ENCODE peak calls at places on chromosomes 3 and 15, in nine cellular contexts. One of them, this sample, is unnamed.
A peak's percentile ranks its signal among the peaks of the same experiment; 100 is the strongest.

GRCh38 chr3:149273096-149273751 is 51.6 kb upstream of the CP start:
- DNase-seq in Peyer's patch: no peak
- DNase-seq in uterus: peak; percentile 69
- DNase-seq in K562: peak; percentile 50
- DNase-seq in thyroid gland: peak; percentile 42
- DNase-seq in stomach: peak; percentile 40
- DNase-seq in adrenal gland: peak; percentile 52
- DNase-seq in IMR-90: peak; percentile 91
- DNase-seq in tibial nerve: peak; percentile 60
- DNase-seq in this sample: peak; percentile 31

GRCh38 chr3:43417133-43417532 is 130.8 kb downstream of the SNRK start:
- DNase-seq in tibial nerve: no peak
- DNase-seq in adrenal gland: no peak
- DNase-seq in stomach: no peak
- DNase-seq in thyroid gland: no peak
- DNase-seq in uterus: no peak
- DNase-seq in K562: no peak
- DNase-seq in Peyer's patch: no peak
- DNase-seq in IMR-90: no peak
- DNase-seq in this sample: no peak

GRCh38 chr15:47741082-47741481 is 23.8 kb downstream of the SEMA6D start:
- DNase-seq in K562: no peak
- DNase-seq in tibial nerve: no peak
- DNase-seq in Peyer's patch: no peak
- DNase-seq in adrenal gland: no peak
- DNase-seq in stomach: no peak
- DNase-seq in thyroid gland: no peak
- DNase-seq in uterus: no peak
- DNase-seq in IMR-90: no peak
- DNase-seq in this sample: no peak

GRCh38 chr15:93302080-93302765 is 213.2 kb upstream of the RGMA start:
- DNase-seq in K562: no peak
- DNase-seq in thyroid gland: no peak
- DNase-seq in uterus: no peak
- DNase-seq in Peyer's patch: no peak
- DNase-seq in stomach: no peak
- DNase-seq in tibial nerve: no peak
- DNase-seq in IMR-90: no peak
- DNase-seq in adrenal gland: no peak
- DNase-seq in this sample: no peak

GRCh38 chr3:110138966-110139555 is 801.7 kb upstream of the DPPA4 start:
- DNase-seq in tibial nerve: no peak
- DNase-seq in adrenal gland: no peak
- DNase-seq in K562: no peak
- DNase-seq in uterus: no peak
- DNase-seq in thyroid gland: peak; percentile 68
- DNase-seq in IMR-90: no peak
- DNase-seq in stomach: no peak
- DNase-seq in Peyer's patch: no peak
- DNase-seq in this sample: no peak

GRCh38 chr3:136189043-136189442 is 7.1 kb downstream of the MSL2 start:
- DNase-seq in thyroid gland: no peak
- DNase-seq in K562: no peak
- DNase-seq in uterus: no peak
- DNase-seq in tibial nerve: no peak
- DNase-seq in Peyer's patch: no peak
- DNase-seq in stomach: no peak
- DNase-seq in IMR-90: no peak
- DNase-seq in adrenal gland: no peak
- DNase-seq in this sample: no peak

GRCh38 chr15:26032162-26032846 is 169.2 kb upstream of the ATP10A start:
- DNase-seq in stomach: no peak
- DNase-seq in tibial nerve: no peak
- DNase-seq in K562: no peak
- DNase-seq in Peyer's patch: no peak
- DNase-seq in IMR-90: no peak
- DNase-seq in uterus: no peak
- DNase-seq in adrenal gland: no peak
- DNase-seq in thyroid gland: no peak
- DNase-seq in this sample: no peak

GRCh38 chr15:56749982-56750381 is 16.7 kb upstream of the ZNF280D start:
- DNase-seq in Peyer's patch: no peak
- DNase-seq in thyroid gland: no peak
- DNase-seq in stomach: no peak
- DNase-seq in adrenal gland: no peak
- DNase-seq in K562: no peak
- DNase-seq in tibial nerve: no peak
- DNase-seq in uterus: no peak
- DNase-seq in IMR-90: peak; percentile 43
- DNase-seq in this sample: no peak

DNA sequence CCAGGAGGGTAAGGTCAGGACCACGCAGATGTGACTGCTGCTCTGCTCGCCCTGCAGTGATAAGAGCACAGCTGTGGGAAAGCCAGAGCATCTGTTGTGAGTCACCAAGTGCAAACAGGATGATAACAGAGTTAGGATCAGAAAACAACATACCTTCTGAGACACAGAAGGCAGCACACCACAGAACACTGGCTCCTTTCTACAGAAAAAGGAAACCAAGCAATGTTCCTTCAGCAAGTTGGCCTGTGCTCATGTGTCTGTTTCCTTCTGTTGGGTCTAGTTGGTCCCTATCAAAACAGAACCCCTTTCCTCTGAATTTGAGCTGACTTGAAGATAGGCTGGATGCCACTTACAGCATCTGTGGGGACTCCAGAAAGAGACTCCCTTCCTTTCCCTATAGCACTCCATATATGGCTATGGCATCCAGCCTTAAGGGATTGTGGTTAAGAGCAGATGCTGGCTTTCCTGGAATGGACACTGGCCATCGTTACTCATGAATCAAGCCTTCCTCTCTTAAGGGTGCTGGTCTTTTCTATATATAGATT is 440.7 kb upstream of the THBS1 start:
- DNase-seq in thyroid gland: no peak
- DNase-seq in K562: peak; percentile 75
- DNase-seq in IMR-90: peak; percentile 98
- DNase-seq in uterus: no peak
- DNase-seq in adrenal gland: no peak
- DNase-seq in stomach: no peak
- DNase-seq in Peyer's patch: no peak
- DNase-seq in tibial nerve: no peak
- DNase-seq in this sample: peak; percentile 19
- TF ChIP-seq POLR2A in thyroid gland: no peak
- TF ChIP-seq POLR2A in K562: no peak
- TF ChIP-seq POLR2A in IMR-90: peak; percentile 56
- TF ChIP-seq POLR2A in uterus: no peak
- TF ChIP-seq POLR2A in adrenal gland: no peak
- TF ChIP-seq POLR2A in stomach: no peak
- TF ChIP-seq POLR2A in Peyer's patch: no peak
- TF ChIP-seq POLR2A in tibial nerve: no peak
- TF ChIP-seq POLR2A in this sample: no peak

GRCh38 chr3:51943451-51944391 is 1.6 kb downstream of the PARP3 start:
- DNase-seq in tibial nerve: no peak
- DNase-seq in Peyer's patch: no peak
- DNase-seq in stomach: no peak
- DNase-seq in uterus: no peak
- DNase-seq in adrenal gland: no peak
- DNase-seq in thyroid gland: no peak
- DNase-seq in K562: no peak
- DNase-seq in IMR-90: no peak
- DNase-seq in this sample: peak; percentile 51

GRCh38 chr3:51944541-51945021 is 2.4 kb downstream of the PARP3 start:
- DNase-seq in adrenal gland: no peak
- DNase-seq in stomach: no peak
- DNase-seq in K562: no peak
- DNase-seq in tibial nerve: no peak
- DNase-seq in IMR-90: no peak
- DNase-seq in uterus: no peak
- DNase-seq in thyroid gland: no peak
- DNase-seq in Peyer's patch: peak; percentile 51
- DNase-seq in this sample: no peak

GRCh38 chr3:51941447-51941797 is 282 bp downstream of the RRP9 start:
- DNase-seq in stomach: no peak
- DNase-seq in adrenal gland: no peak
- DNase-seq in tibial nerve: no peak
- DNase-seq in K562: no peak
- DNase-seq in IMR-90: no peak
- DNase-seq in uterus: no peak
- DNase-seq in thyroid gland: no peak
- DNase-seq in Peyer's patch: no peak
- DNase-seq in this sample: no peak

GRCh38 chr3:51941798-51942602 is at the start of the genes PARP3 and RRP9:
- DNase-seq in uterus: peak; percentile 100
- DNase-seq in tibial nerve: peak; percentile 99
- DNase-seq in IMR-90: peak; percentile 100
- DNase-seq in K562: peak; percentile 94
- DNase-seq in adrenal gland: peak; percentile 99
- DNase-seq in Peyer's patch: peak; percentile 100
- DNase-seq in thyroid gland: peak; percentile 100
- DNase-seq in stomach: peak; percentile 100
- DNase-seq in this sample: peak; percentile 99

DNA sequence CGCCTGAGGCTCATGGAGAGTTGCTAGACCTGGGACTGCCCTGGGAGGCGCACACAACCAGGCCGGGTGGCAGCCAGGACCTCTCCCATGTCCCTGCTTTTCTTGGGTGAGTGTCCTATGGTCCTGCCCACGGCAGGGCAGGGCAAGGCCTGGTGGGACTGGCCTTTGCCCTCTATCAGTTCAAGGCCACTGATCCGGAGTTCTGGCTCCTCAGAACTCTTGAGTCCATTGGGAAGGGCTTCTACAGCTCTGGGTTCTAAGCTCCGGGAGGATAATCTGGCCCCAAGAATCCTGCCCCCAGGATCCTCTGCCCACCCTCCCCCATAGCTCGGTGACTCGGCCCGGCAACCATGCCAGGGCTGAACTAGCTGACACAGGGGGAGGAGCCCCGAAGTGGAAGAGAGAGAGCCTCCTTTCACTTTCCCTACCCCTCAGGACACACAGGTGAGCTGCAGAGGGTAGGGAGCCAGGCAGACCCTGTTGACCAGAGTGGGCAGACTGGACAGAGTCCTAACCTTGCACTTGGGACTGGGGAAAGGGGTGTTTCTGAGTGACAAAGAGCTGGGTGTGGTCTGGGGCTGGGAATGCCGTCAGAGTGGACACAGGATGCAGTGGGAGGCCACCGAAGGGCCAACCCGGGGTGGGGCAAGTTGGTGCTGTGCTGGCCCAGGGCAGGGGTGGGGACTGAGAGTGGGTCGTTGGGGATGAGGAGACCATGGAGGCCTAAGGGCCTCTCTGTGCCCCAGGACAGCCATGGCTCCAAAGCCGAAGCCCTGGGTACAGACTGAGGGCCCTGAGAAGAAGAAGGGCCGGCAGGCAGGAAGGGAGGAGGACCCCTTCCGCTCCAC is 664 bp downstream of the PARP3 start:
- DNase-seq in K562: peak; percentile 71
- DNase-seq in IMR-90: peak; percentile 52
- DNase-seq in uterus: peak; percentile 52
- DNase-seq in thyroid gland: peak; percentile 80
- DNase-seq in Peyer's patch: peak; percentile 80
- DNase-seq in tibial nerve: peak; percentile 24
- DNase-seq in stomach: peak; percentile 67
- DNase-seq in adrenal gland: peak; percentile 78
- DNase-seq in this sample: peak; percentile 67
- TF ChIP-seq POLR2A in K562: no peak
- TF ChIP-seq POLR2A in IMR-90: no peak
- TF ChIP-seq POLR2A in uterus: no peak
- TF ChIP-seq POLR2A in thyroid gland: no peak
- TF ChIP-seq POLR2A in Peyer's patch: no peak
- TF ChIP-seq POLR2A in tibial nerve: no peak
- TF ChIP-seq POLR2A in stomach: no peak
- TF ChIP-seq POLR2A in adrenal gland: peak; percentile 38
- TF ChIP-seq POLR2A in this sample: no peak

GRCh38 chr3:12810963-12811362 is 14.5 kb downstream of the CAND2 start:
- DNase-seq in K562: peak; percentile 59
- DNase-seq in uterus: no peak
- DNase-seq in tibial nerve: no peak
- DNase-seq in Peyer's patch: no peak
- DNase-seq in adrenal gland: no peak
- DNase-seq in stomach: no peak
- DNase-seq in IMR-90: no peak
- DNase-seq in thyroid gland: no peak
- DNase-seq in this sample: no peak

GRCh38 chr3:12809435-12809834 is 13.0 kb downstream of the CAND2 start:
- DNase-seq in uterus: no peak
- DNase-seq in IMR-90: no peak
- DNase-seq in K562: no peak
- DNase-seq in tibial nerve: no peak
- DNase-seq in adrenal gland: no peak
- DNase-seq in Peyer's patch: no peak
- DNase-seq in thyroid gland: no peak
- DNase-seq in stomach: no peak
- DNase-seq in this sample: no peak

GRCh38 chr3:12808587-12808986 is 12.1 kb downstream of the CAND2 start:
- DNase-seq in thyroid gland: no peak
- DNase-seq in uterus: no peak
- DNase-seq in tibial nerve: no peak
- DNase-seq in IMR-90: no peak
- DNase-seq in adrenal gland: no peak
- DNase-seq in Peyer's patch: no peak
- DNase-seq in stomach: no peak
- DNase-seq in K562: no peak
- DNase-seq in this sample: no peak

GRCh38 chr3:12809001-12809400 is 12.5 kb downstream of the CAND2 start:
- DNase-seq in IMR-90: no peak
- DNase-seq in stomach: no peak
- DNase-seq in thyroid gland: no peak
- DNase-seq in Peyer's patch: no peak
- DNase-seq in K562: no peak
- DNase-seq in tibial nerve: no peak
- DNase-seq in uterus: no peak
- DNase-seq in adrenal gland: no peak
- DNase-seq in this sample: no peak

GRCh38 chr3:12810013-12810780 is 13.7 kb downstream of the CAND2 start:
- DNase-seq in uterus: peak; percentile 97
- DNase-seq in tibial nerve: peak; percentile 99
- DNase-seq in IMR-90: peak; percentile 81
- DNase-seq in Peyer's patch: peak; percentile 96
- DNase-seq in K562: peak; percentile 100
- DNase-seq in stomach: peak; percentile 98
- DNase-seq in adrenal gland: peak; percentile 98
- DNase-seq in thyroid gland: peak; percentile 98
- DNase-seq in this sample: peak; percentile 99
- TF ChIP-seq POLR2A in uterus: peak; percentile 62
- TF ChIP-seq POLR2A in tibial nerve: peak; percentile 84
- TF ChIP-seq POLR2A in IMR-90: no peak
- TF ChIP-seq POLR2A in Peyer's patch: no peak
- TF ChIP-seq POLR2A in K562: peak; percentile 64
- TF ChIP-seq POLR2A in stomach: no peak
- TF ChIP-seq POLR2A in adrenal gland: peak; percentile 60
- TF ChIP-seq POLR2A in thyroid gland: no peak
- TF ChIP-seq POLR2A in this sample: peak; percentile 47

GRCh38 chr3:8500966-8501365 is 657 bp upstream of the LMCD1 start:
- DNase-seq in adrenal gland: no peak
- DNase-seq in thyroid gland: no peak
- DNase-seq in IMR-90: no peak
- DNase-seq in Peyer's patch: no peak
- DNase-seq in stomach: no peak
- DNase-seq in K562: no peak
- DNase-seq in tibial nerve: no peak
- DNase-seq in uterus: no peak
- DNase-seq in this sample: no peak

GRCh38 chr3:8499181-8499611 is 2.4 kb upstream of the LMCD1 start:
- DNase-seq in IMR-90: no peak
- DNase-seq in K562: no peak
- DNase-seq in uterus: no peak
- DNase-seq in tibial nerve: no peak
- DNase-seq in Peyer's patch: no peak
- DNase-seq in stomach: peak; percentile 50
- DNase-seq in adrenal gland: no peak
- DNase-seq in thyroid gland: peak; percentile 45
- DNase-seq in this sample: no peak

GRCh38 chr3:8500208-8500961 is 1.2 kb upstream of the LMCD1 start:
- DNase-seq in K562: no peak
- DNase-seq in thyroid gland: no peak
- DNase-seq in tibial nerve: no peak
- DNase-seq in Peyer's patch: no peak
- DNase-seq in uterus: no peak
- DNase-seq in adrenal gland: no peak
- DNase-seq in IMR-90: peak; percentile 81
- DNase-seq in stomach: peak; percentile 44
- DNase-seq in this sample: peak; percentile 36

GRCh38 chr3:8503461-8503860 is 1.8 kb downstream of the LMCD1 start:
- DNase-seq in thyroid gland: no peak
- DNase-seq in Peyer's patch: no peak
- DNase-seq in IMR-90: no peak
- DNase-seq in stomach: no peak
- DNase-seq in uterus: no peak
- DNase-seq in tibial nerve: no peak
- DNase-seq in adrenal gland: no peak
- DNase-seq in K562: no peak
- DNase-seq in this sample: no peak

GRCh38 chr3:8501388-8502131 is at the start of gene LMCD1:
- DNase-seq in uterus: peak; percentile 94
- DNase-seq in Peyer's patch: peak; percentile 93
- DNase-seq in thyroid gland: peak; percentile 94
- DNase-seq in IMR-90: peak; percentile 95
- DNase-seq in tibial nerve: peak; percentile 81
- DNase-seq in K562: peak; percentile 63
- DNase-seq in stomach: peak; percentile 96
- DNase-seq in adrenal gland: peak; percentile 96
- DNase-seq in this sample: peak; percentile 94
- TF ChIP-seq POLR2A in uterus: peak; percentile 78
- TF ChIP-seq POLR2A in Peyer's patch: no peak
- TF ChIP-seq POLR2A in thyroid gland: no peak
- TF ChIP-seq POLR2A in IMR-90: peak; percentile 90
- TF ChIP-seq POLR2A in tibial nerve: peak; percentile 79
- TF ChIP-seq POLR2A in K562: no peak
- TF ChIP-seq POLR2A in stomach: peak; percentile 19
- TF ChIP-seq POLR2A in adrenal gland: peak; percentile 62
- TF ChIP-seq POLR2A in this sample: peak; percentile 65

This sample was measured in ovary.